ENCODE peak calls at places on chromosomes 11 and 22, in four cellular contexts. F is left ventricle myocardium inferior, W is A549, O is cardiac muscle cell. L is an unnamed sample.
A peak's percentile ranks its signal among the peaks of the same experiment; 100 is the strongest.

GRCh38 chr11:6603287-6604080 is at the start of the genes ILK and RRP8:
- DNase-seq in W (peak; percentile 92), O (peak; percentile 96), F (peak; percentile 93), L (peak; percentile 93)

GRCh38 chr11:92415246-92415645 is 190.6 kb downstream of the FAT3 start:
- DNase-seq in W (no peak), F (no peak), O (no peak), L (no peak)

GRCh38 chr11:55669376-55669775 is 7.4 kb downstream of the OR4C6 start:
- DNase-seq in W (no peak), O (no peak), F (no peak), L (no peak)

GRCh38 chr22:29481265-29482000 is 1.4 kb downstream of the NEFH start:
- DNase-seq in O (peak; percentile 33), F (no peak), W (no peak), L (no peak)

GRCh38 chr11:125956371-125956770 is 10.5 kb downstream of the VSIG10L2 start:
- DNase-seq in O (no peak), W (no peak), F (peak; percentile 61), L (peak; percentile 50)

GRCh38 chr11:65786786-65787636 is at the start of gene OVOL1:
- DNase-seq in O (no peak), F (no peak), W (no peak), L (no peak)

GRCh38 chr22:24550028-24550901 is 4.7 kb downstream of the GUCD1 start:
- DNase-seq in W (no peak), F (peak; percentile 25), O (no peak), L (no peak)

GRCh38 chr11:108963118-108963517 is 298.2 kb downstream of the DDX10 start:
- DNase-seq in W (no peak), O (no peak), F (no peak), L (no peak)

GRCh38 chr11:5042091-5042490 is 4.2 kb upstream of the OR52J3 start:
- DNase-seq in O (no peak), F (no peak), W (no peak), L (no peak)

GRCh38 chr11:8325905-8326304 is 62.2 kb upstream of the LMO1 start:
- DNase-seq in W (no peak), O (no peak), F (no peak), L (no peak)

GRCh38 chr22:18095101-18095805 is 15.4 kb upstream of the TUBA8 start:
- DNase-seq in F (no peak), W (no peak), O (no peak), L (no peak)

GRCh38 chr11:124310746-124311145 is 3.0 kb downstream of the OR8D1 start:
- DNase-seq in O (no peak), F (no peak), W (no peak), L (no peak)

GRCh38 chr22:49719046-49719445 is 108.6 kb downstream of the BRD1 start:
- DNase-seq in F (no peak), O (no peak), W (no peak), L (no peak)

GRCh38 chr11:66683877-66684276 is 6.2 kb upstream of the RBM4B start:
- DNase-seq in O (no peak), F (no peak), W (no peak), L (no peak)

GRCh38 chr11:9639099-9639498 is 24.8 kb upstream of the SWAP70 start:
- DNase-seq in F (peak; percentile 60), O (no peak), W (no peak), L (peak; percentile 60)

DNA sequence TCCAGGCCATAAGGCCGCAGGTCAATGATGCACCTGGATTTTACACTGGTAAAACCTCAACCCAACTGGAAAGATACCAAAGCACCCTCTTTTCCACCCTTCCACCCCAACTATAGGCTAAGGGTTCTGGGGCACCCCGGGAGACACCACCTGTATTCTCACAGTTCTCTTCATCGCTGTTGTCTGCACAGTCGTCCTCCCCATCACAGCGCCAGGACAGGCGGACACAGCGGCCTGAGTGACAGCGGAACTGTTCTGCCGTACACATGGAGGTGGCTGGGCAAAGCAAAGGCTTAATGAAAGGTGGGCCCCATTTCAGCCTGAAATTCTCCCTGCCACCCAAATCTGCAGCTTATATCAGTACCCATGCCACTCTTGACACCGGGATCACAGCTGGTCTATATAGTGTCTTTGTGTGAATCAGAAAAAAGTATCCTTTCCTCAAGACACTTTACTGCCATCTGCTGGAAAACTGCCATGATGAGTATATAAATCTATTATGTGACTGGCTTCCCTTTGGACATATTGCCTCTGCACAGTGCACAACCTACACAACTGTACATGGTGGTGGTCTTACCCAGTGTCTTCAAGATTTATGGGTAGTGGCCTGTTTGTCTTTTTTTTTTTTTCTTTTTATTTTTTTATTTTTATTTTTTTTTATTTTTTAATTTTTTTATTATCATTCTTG is 21.5 kb downstream of the LRP4 start:
- DNase-seq in O (peak; percentile 37), W (peak; percentile 58), F (no peak), L (no peak)
- TF ChIP-seq CTCF in O (peak; percentile 21), W (peak; percentile 54), F (peak; percentile 24), L (peak; percentile 29)

GRCh38 chr22:31653944-31654343 is 8.1 kb downstream of the PISD start:
- DNase-seq in F (no peak), W (no peak), O (no peak), L (no peak)
- TF ChIP-seq CTCF in F (no peak), W (no peak), O (no peak), L (no peak)

GRCh38 chr22:20751185-20751851 is 22.6 kb upstream of the SERPIND1 start:
- DNase-seq in O (peak; percentile 20), F (no peak), W (no peak), L (no peak)
- TF ChIP-seq CTCF in O (peak; percentile 16), F (no peak), W (no peak), L (no peak)

GRCh38 chr11:117200813-117201515 is 1.8 kb downstream of the TAGLN start:
- DNase-seq in O (no peak), W (no peak), F (no peak), L (no peak)
- TF ChIP-seq CTCF in O (no peak), W (no peak), F (no peak), L (no peak)

DNA sequence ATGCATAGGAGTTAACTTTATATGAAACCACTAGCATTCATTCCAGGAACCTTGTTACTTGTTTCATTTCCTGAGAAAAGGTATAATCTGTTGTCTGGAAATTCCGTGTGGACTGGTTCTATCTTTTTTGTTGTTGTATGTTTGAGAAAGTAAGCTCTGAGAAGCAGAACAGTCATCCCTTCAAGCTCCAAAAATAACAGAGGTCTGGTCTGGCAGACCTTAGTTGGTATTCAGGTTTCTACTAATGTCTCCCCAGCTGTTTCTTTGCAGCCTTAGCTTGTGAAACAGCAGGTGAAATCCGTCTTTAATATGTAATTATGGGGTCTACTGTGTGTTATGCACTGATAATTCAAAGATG is 2.4 kb downstream of the RNF121 start:
- DNase-seq in O (no peak), F (no peak), W (no peak), L (no peak)
- TF ChIP-seq CTCF in O (no peak), F (no peak), W (no peak), L (no peak)

GRCh38 chr11:93633835-93634234 is 27.6 kb upstream of the CEP295 start:
- DNase-seq in F (no peak), O (no peak), W (no peak), L (no peak)
- TF ChIP-seq CTCF in F (no peak), O (no peak), W (no peak), L (no peak)

GRCh38 chr11:362642-363442 is 6.5 kb upstream of the B4GALNT4 start:
- DNase-seq in O (no peak), F (no peak), W (no peak), L (no peak)

GRCh38 chr11:365831-366230 is 3.5 kb upstream of the B4GALNT4 start:
- DNase-seq in W (no peak), O (no peak), F (no peak), L (no peak)

GRCh38 chr11:360326-361280 is 8.7 kb upstream of the B4GALNT4 start:
- DNase-seq in F (no peak), W (no peak), O (no peak), L (no peak)

GRCh38 chr11:364991-365390 is 4.3 kb upstream of the B4GALNT4 start:
- DNase-seq in F (no peak), W (no peak), O (no peak), L (no peak)

GRCh38 chr11:363948-364761 is 5.1 kb upstream of the B4GALNT4 start:
- DNase-seq in F (no peak), O (no peak), W (peak; percentile 38), L (no peak)
- TF ChIP-seq CTCF in F (no peak), O (peak; percentile 21), W (peak; percentile 18), L (no peak)

GRCh38 chr11:61295596-61295926 is 445 bp upstream of the VWCE start:
- DNase-seq in F (no peak), W (no peak), O (no peak), L (no peak)

GRCh38 chr11:61293869-61294716 is 1.0 kb downstream of the VWCE start:
- DNase-seq in W (peak; percentile 67), O (peak; percentile 40), F (peak; percentile 58), L (peak; percentile 42)

GRCh38 chr11:61294717-61295595 is at the start of gene VWCE:
- DNase-seq in W (peak; percentile 62), F (peak; percentile 47), O (peak; percentile 86), L (peak; percentile 51)

GRCh38 chr11:61290905-61291690 is 4.0 kb downstream of the VWCE start:
- DNase-seq in F (no peak), W (no peak), O (no peak), L (no peak)
- TF ChIP-seq CTCF in F (no peak), W (no peak), O (peak; percentile 11), L (no peak)

DNA sequence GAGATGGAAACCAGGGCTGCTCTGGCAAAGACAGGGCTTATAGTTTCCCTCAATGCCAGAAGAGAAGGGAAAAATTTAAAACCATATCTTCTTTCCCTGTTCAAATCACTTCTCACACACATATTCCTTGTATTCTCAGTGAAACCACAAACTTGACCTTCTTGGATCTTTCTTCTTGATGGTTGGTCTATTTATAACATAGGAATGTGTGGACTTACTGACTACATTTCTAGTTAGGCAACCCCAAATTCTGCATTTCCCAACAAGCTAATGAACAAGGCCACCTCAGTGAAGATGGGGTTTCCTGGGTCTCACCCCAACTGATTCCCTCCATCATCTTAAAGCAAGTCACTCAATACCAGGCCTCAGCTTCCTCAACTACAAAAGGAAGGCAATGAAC is 3.8 kb upstream of the QSER1 start:
- DNase-seq in F (no peak), O (no peak), W (no peak), L (no peak)
- TF ChIP-seq CTCF in F (no peak), O (no peak), W (no peak), L (no peak)

DNA sequence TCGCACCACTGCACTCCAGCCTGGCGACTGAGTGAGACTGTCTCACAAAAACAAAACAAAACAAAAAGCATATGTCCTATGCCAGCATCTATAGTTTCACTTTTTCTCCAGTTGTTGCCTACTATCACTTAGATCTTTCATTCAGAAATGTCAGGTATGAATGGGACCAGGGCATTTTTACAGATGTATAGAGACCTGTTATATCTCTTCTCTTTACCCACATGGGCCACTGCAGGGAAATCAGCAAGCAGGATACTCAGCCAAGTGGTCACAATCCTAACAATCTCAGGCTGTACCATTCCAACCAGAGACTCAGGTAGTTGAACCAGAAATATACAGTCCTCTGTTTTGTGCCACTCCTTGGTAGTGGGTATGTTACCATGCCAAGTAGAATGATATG is 16.0 kb upstream of the SREBF2 start:
- DNase-seq in O (no peak), F (no peak), W (no peak), L (no peak)
- TF ChIP-seq CTCF in O (no peak), F (no peak), W (no peak), L (no peak)

L was measured in heart right ventricle.